ENCODE peak calls at places on chromosomes 11 and 22, in four cellular contexts. Z is amygdala; E is mammary epithelial cell; Y is activated CD4-positive, alpha-beta T cell treated with anti-CD3 and anti-CD28 coated beads, Interleukin-2, amount 50 U/mL, for 4 hours. D is an unnamed sample.

GRCh38 chr11:3121931-3122774 is 43.0 kb downstream of the OSBPL5 start:
- DNase-seq in Z (no peak), E (no peak), Y (no peak), D (no peak)

GRCh38 chr11:27868226-27868625 is 168.0 kb upstream of the BDNF start:
- DNase-seq in E (no peak), Z (no peak), Y (no peak), D (no peak)

GRCh38 chr22:17575681-17576080 is 12.4 kb downstream of the SLC25A18 start:
- DNase-seq in Y (no peak), E (no peak), Z (no peak), D (no peak)

GRCh38 chr11:16899708-16900107 is 114.5 kb downstream of the PLEKHA7 start:
- DNase-seq in Z (no peak), Y (no peak), E (no peak), D (no peak)

GRCh38 chr22:21761086-21761485 is 25.5 kb upstream of the YPEL1 start:
- DNase-seq in Z (no peak), E (no peak), Y (no peak), D (no peak)

GRCh38 chr11:80970016-80970516 is 1529.2 kb upstream of the TENM4 start:
- DNase-seq in E (no peak), Y (no peak), Z (no peak), D (no peak)

GRCh38 chr22:44710474-44711235 is 8.7 kb downstream of the PRR5 start:
- DNase-seq in E (no peak), Z (no peak), Y (no peak), D (peak; percentile 23)

GRCh38 chr11:103894673-103895072 is 141.8 kb upstream of the DDI1 start:
- DNase-seq in Z (no peak), E (no peak), Y (no peak), D (no peak)

GRCh38 chr11:124812876-124813275 is 12.7 kb upstream of the MSANTD2 start:
- DNase-seq in Y (no peak), Z (no peak), E (peak; percentile 19), D (no peak)

GRCh38 chr11:47917643-47918369 is 62.6 kb upstream of the PTPRJ start:
- DNase-seq in Z (peak; percentile 62), E (no peak), Y (no peak), D (no peak)

GRCh38 chr22:28139993-28140392 is 220.9 kb upstream of the PITPNB start:
- DNase-seq in Z (no peak), Y (no peak), E (peak; percentile 77), D (no peak)

GRCh38 chr22:24819941-24820461 is 14.0 kb downstream of the SGSM1 start:
- DNase-seq in E (no peak), Y (no peak), Z (peak; percentile 72), D (no peak)

GRCh38 chr11:16403448-16403803 is 47.1 kb upstream of the SOX6 start:
- DNase-seq in Z (no peak), Y (no peak), E (no peak), D (no peak)

GRCh38 chr11:73223998-73224730 is 6.1 kb downstream of the P2RY2 start:
- DNase-seq in Y (no peak), Z (no peak), E (no peak), D (no peak)

GRCh38 chr22:48756146-48757111 is 1071.2 kb downstream of the BRD1 start:
- DNase-seq in E (no peak), Z (no peak), Y (no peak), D (no peak)

GRCh38 chr22:31950226-31950625 is 5.9 kb downstream of the YWHAH start:
- DNase-seq in Y (no peak), E (no peak), Z (no peak), D (no peak)

GRCh38 chr11:2933376-2934056 is 4.3 kb upstream of the PHLDA2 start:
- DNase-seq in Y (no peak), E (peak; percentile 98), Z (no peak), D (no peak)

GRCh38 chr11:77407613-77408012 is 66.3 kb downstream of the PAK1 start:
- DNase-seq in Z (no peak), E (peak; percentile 82), Y (no peak), D (no peak)

GRCh38 chr11:22479986-22480740 is 142.0 kb downstream of the SLC17A6 start:
- DNase-seq in Y (no peak), Z (no peak), E (no peak), D (no peak)

GRCh38 chr11:8908099-8908498 is 2.9 kb upstream of the AKIP1 start:
- DNase-seq in E (no peak), Z (no peak), Y (no peak), D (no peak)

GRCh38 chr11:88098289-88098688 is 77.0 kb downstream of the RAB38 start:
- DNase-seq in Y (no peak), E (no peak), Z (no peak), D (no peak)

GRCh38 chr22:35202376-35202775 is 54.9 kb upstream of the HMGXB4 start:
- DNase-seq in E (peak; percentile 45), Y (no peak), Z (no peak), D (no peak)

GRCh38 chr11:22671751-22672150 is 5.3 kb downstream of the GAS2 start:
- DNase-seq in E (no peak), Z (no peak), Y (no peak), D (no peak)

GRCh38 chr22:25002241-25002985 is 49.9 kb downstream of the KIAA1671 start:
- DNase-seq in E (no peak), Y (no peak), Z (no peak), D (no peak)

GRCh38 chr11:34775417-34775888 is 140.7 kb downstream of the APIP start:
- DNase-seq in E (no peak), Y (no peak), Z (no peak), D (no peak)

GRCh38 chr11:61567286-61568061 is 13.4 kb downstream of the SYT7 start:
- DNase-seq in Z (no peak), Y (peak; percentile 62), E (peak; percentile 70), D (peak; percentile 42)

D was measured in activated T-helper 9 cell treated with anti-CD3 and anti-CD28 coated beads, Interleukin-2, amount 50 U/mL, for 16 hours.